ENCODE peak calls at places on chromosome 13, in six cellular contexts. R is fibroblast of pulmonary artery; M is iris pigment epithelial cell; W is CD4-positive, alpha-beta T cell; Q is NCI-H2227 treated with DMSO at 0.1 percent for 48 hours; N is memory B cell. L is an unnamed sample.
A peak's percentile ranks its signal among the peaks of the same experiment; 100 is the strongest.

GRCh38 chr13:39870197-39870746 is 214.8 kb downstream of the COG6 start:
- DNase-seq in R (no peak), N (no peak), M (no peak), W (no peak), Q (no peak), L (no peak)

GRCh38 chr13:57409121-57409520 is 222.4 kb upstream of the PCDH17 start:
- DNase-seq in M (no peak), W (no peak), R (no peak), N (no peak), Q (no peak), L (no peak)

GRCh38 chr13:69817333-69817732 is 290.3 kb upstream of the ATXN8OS start:
- DNase-seq in W (no peak), M (no peak), R (no peak), Q (no peak), N (no peak), L (no peak)

GRCh38 chr13:20473888-20474287 is 51.8 kb downstream of the CRYL1 start:
- DNase-seq in N (no peak), W (no peak), Q (no peak), M (no peak), R (no peak), L (no peak)

GRCh38 chr13:99374169-99374991 is 67.2 kb upstream of the GPR183 start:
- DNase-seq in R (no peak), Q (no peak), M (no peak), N (peak; percentile 72), W (no peak), L (no peak)

GRCh38 chr13:32323912-32324311 is 8.6 kb downstream of the BRCA2 start:
- DNase-seq in M (peak; percentile 73), Q (no peak), R (peak; percentile 71), W (no peak), N (no peak), L (no peak)

GRCh38 chr13:29428310-29428991 is 167.0 kb downstream of the SLC7A1 start:
- DNase-seq in W (no peak), N (no peak), Q (no peak), M (no peak), R (no peak), L (no peak)

GRCh38 chr13:65508338-65508737 is 1721.8 kb downstream of the PCDH9 start:
- DNase-seq in M (no peak), N (no peak), W (no peak), R (no peak), Q (peak; percentile 38), L (no peak)

GRCh38 chr13:100436099-100436498 is 152.5 kb downstream of the GGACT start:
- DNase-seq in Q (no peak), W (no peak), R (no peak), M (no peak), N (no peak), L (no peak)

GRCh38 chr13:71864094-71864980 is 2.7 kb downstream of the DACH1 start:
- DNase-seq in M (peak; percentile 15), Q (no peak), W (no peak), R (no peak), N (no peak), L (no peak)

GRCh38 chr13:107251321-107251720 is 683.4 kb upstream of the ARGLU1 start:
- DNase-seq in R (no peak), W (no peak), M (peak; percentile 60), N (no peak), Q (no peak), L (no peak)

GRCh38 chr13:52161193-52161646 is 1.8 kb upstream of the NEK3 start:
- DNase-seq in Q (no peak), W (no peak), M (no peak), R (no peak), N (no peak), L (no peak)

GRCh38 chr13:37295046-37295445 is 189.6 kb upstream of the CSNK1A1L start:
- DNase-seq in Q (no peak), W (no peak), N (no peak), M (peak; percentile 36), R (peak; percentile 67), L (no peak)

GRCh38 chr13:78468546-78469060 is 134.7 kb downstream of the POU4F1 start:
- DNase-seq in R (no peak), M (no peak), W (no peak), Q (no peak), N (no peak), L (no peak)